ENCODE peak calls at places on chromosomes 5 and 9, in eight cellular contexts. T is HFFc6, N is upper lobe of right lung, R is HepG2, D is left ventricle myocardium inferior, I is fibroblast of the aortic adventitia, Q is AG04450, H is cardiac muscle cell. S is an unnamed sample.

GRCh38 chr5:62354028-62354874 is 48.2 kb downstream of the KIF2A start:
- DNase-seq in I (peak; percentile 84), Q (peak; percentile 11), R (peak; percentile 51), T (peak; percentile 62), H (peak; percentile 60), D (no peak), N (no peak), S (no peak)

GRCh38 chr5:14614490-14614889 is 32.9 kb downstream of the OTULINL start:
- DNase-seq in T (no peak), N (no peak), Q (no peak), D (no peak), I (no peak), H (no peak), R (no peak), S (peak; percentile 56)

GRCh38 chr5:173888473-173889135 is 455 bp downstream of the CPEB4 start:
- DNase-seq in R (no peak), T (peak; percentile 21), Q (no peak), N (peak; percentile 74), H (peak; percentile 18), I (peak; percentile 40), D (no peak), S (peak; percentile 56)

GRCh38 chr5:14675865-14676300 is 11.4 kb downstream of the OTULIN start:
- DNase-seq in Q (no peak), D (no peak), T (no peak), R (no peak), H (no peak), I (no peak), N (no peak), S (no peak)

GRCh38 chr9:120870206-120870605 is 6.8 kb downstream of the PHF19 start:
- DNase-seq in N (no peak), T (no peak), D (no peak), I (no peak), H (no peak), R (no peak), Q (no peak), S (no peak)

GRCh38 chr5:117201016-117201415 is 626.4 kb upstream of the SEMA6A start:
- DNase-seq in I (no peak), R (no peak), N (no peak), Q (no peak), D (no peak), T (no peak), H (no peak), S (no peak)

GRCh38 chr9:132440769-132441168 is 30.8 kb downstream of the CFAP77 start:
- DNase-seq in I (no peak), Q (no peak), N (no peak), R (no peak), H (no peak), D (no peak), T (no peak), S (no peak)

GRCh38 chr9:101737705-101738565 is 512 bp downstream of the GRIN3A start:
- DNase-seq in T (no peak), Q (no peak), I (no peak), N (peak; percentile 61), R (no peak), H (peak; percentile 39), D (peak; percentile 12), S (peak; percentile 30)

GRCh38 chr9:3528466-3528865 is 2.7 kb upstream of the RFX3 start:
- DNase-seq in D (no peak), T (no peak), H (no peak), N (no peak), Q (no peak), I (no peak), R (no peak), S (no peak)

DNA sequence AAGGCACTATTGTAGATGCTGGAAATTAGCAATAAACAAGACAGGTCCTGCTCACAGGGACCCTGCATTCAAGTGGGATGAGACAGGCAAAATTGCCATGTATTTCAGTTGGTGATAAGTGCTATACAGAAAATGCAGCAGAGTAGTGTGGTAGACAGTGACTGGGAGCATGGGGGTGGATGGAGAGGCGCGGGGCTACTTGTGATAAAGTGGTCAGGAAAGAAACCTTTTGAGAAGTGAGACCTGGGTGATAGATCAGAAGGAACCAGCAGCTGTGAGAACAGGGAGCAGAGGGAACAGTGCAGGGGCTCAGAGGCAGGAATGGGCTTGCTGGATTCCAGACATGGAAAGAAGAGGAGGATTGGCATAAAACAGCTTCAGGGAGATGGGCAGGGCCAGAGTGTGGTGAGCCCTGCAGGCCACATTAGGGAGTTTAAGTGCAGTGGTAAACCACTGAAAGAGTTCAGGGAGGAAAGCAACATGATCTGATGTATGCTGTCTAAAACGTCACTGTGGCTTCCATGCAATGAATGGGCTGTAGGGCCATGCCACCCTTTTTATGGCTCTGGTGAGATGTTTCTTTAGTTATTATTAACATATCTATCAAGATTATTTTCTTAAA is 7.3 kb downstream of the CRHBP start:
- DNase-seq in T (no peak), H (no peak), D (no peak), I (no peak), Q (no peak), R (no peak), N (no peak), S (no peak)
- TF ChIP-seq CTCF in T (no peak), H (no peak), D (no peak), I (no peak), Q (no peak), R (no peak), N (no peak), S (no peak)

DNA sequence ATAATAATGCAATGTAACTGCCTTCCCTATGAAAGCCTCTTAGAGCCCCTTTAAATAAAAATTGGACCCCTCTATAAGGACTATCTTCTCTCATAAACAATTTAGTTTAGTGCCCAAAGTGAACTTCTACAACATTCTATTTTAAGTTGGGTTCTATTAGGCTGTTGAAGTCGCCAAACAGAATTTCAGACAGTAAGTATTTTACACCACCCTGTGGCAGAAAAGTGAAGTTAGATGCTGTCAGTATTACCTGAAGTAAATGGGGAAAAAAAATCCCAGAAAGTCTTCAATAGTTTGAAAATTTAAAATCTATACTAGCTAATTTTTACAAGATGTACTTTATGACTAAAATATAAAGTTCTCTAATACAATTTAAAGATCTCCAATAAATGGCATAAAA is 29.5 kb downstream of the CAAP1 start:
- DNase-seq in H (no peak), R (peak; percentile 5), N (no peak), T (peak; percentile 19), Q (no peak), I (peak; percentile 48), D (no peak), S (no peak)
- TF ChIP-seq CTCF in H (peak; percentile 45), R (peak; percentile 19), N (no peak), T (peak; percentile 74), Q (peak; percentile 44), I (peak; percentile 52), D (peak; percentile 34), S (peak; percentile 16)

GRCh38 chr5:2207966-2208544 is 325.3 kb upstream of the IRX4 start:
- DNase-seq in Q (no peak), N (peak; percentile 68), D (no peak), I (no peak), H (peak; percentile 74), T (no peak), R (peak; percentile 18), S (no peak)
- TF ChIP-seq CTCF in Q (no peak), N (peak; percentile 33), D (peak; percentile 52), I (no peak), H (no peak), T (no peak), R (peak; percentile 71), S (peak; percentile 17)

DNA sequence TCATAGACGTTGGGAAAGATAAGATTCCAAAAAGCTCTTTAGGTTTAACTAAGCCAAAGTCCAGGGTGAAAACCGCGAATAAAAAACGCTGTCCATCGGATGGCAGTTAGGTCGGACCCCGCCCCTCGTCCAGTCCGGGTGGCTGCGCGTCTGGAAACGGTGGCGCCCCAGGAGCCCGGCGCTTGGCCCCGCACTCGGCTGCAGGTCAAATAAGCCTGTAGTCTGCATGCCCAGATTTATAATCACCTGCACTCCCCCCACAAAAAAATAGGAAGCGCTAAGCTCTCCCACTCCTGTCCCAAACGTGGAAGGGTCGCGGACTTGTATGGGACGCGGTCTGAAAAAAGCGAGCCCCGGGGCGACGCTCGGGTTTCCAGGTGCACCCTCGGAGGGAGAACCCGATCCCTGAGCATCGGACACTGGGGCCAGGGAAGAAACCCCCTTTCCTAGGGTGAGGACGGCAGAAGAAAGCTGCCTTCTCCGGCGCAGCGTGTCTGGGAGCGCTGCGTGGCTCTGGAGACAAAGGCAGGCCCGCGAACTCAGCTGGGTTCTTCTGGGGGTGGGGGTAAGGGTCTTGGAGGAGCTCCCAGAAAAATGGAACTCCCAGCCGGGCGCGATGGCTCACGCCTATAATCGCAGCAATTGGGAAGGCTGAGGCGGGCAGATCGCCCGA is 923 bp upstream of the ZBTB5 start:
- DNase-seq in H (peak; percentile 69), Q (peak; percentile 61), I (peak; percentile 39), T (peak; percentile 69), D (peak; percentile 63), N (peak; percentile 82), R (peak; percentile 25), S (peak; percentile 75)
- TF ChIP-seq CTCF in H (no peak), Q (no peak), I (no peak), T (no peak), D (no peak), N (no peak), R (no peak), S (no peak)

GRCh38 chr5:152309926-152310450 is 95.1 kb downstream of the NMUR2 start:
- DNase-seq in H (no peak), I (no peak), R (no peak), D (no peak), Q (no peak), T (no peak), N (no peak), S (no peak)

DNA sequence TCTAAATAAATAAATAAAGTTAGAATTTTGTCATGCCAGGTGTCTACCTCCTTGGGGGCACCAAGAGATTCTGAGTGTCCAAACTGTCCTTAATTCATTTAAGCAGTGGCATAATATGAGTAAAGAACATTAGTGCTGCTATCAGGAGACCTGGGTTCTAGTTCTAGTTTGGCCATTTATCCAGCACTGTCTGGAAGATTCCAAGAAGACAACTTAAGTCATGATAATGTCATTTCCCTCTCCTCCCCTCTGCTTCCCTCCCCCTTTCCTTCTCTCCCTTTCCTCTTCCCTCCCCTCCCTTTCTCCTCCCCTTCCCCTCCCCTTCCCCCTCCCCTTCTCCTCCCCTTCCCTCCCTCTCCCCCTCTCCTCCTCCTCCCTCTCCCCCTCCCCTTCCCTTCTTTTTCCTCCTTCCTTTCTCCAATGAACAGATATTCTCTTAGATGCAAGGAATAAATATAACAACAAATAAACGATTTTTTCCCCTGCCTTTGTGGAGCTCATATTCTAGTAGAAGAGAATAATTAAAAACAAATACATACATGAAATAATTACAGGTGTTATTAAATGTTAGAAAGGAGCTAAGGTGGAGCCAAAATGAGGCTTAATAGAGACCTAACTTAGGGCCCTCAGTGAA is 90.8 kb downstream of the NMUR2 start:
- DNase-seq in N (no peak), D (no peak), H (no peak), Q (no peak), R (no peak), T (no peak), I (no peak), S (no peak)
- TF ChIP-seq CTCF in N (no peak), D (no peak), H (no peak), Q (no peak), R (no peak), T (no peak), I (no peak), S (no peak)

GRCh38 chr9:27573699-27574265 is 501 bp upstream of the C9orf72 start:
- DNase-seq in N (peak; percentile 95), T (peak; percentile 99), R (peak; percentile 95), D (peak; percentile 92), Q (peak; percentile 94), I (peak; percentile 99), H (peak; percentile 97), S (peak; percentile 98)
- TF ChIP-seq CTCF in N (no peak), T (no peak), R (no peak), D (no peak), Q (no peak), I (no peak), H (no peak), S (no peak)

GRCh38 chr5:111063709-111064322 is 7.7 kb upstream of the TSLP start:
- DNase-seq in R (peak; percentile 31), N (no peak), H (no peak), Q (no peak), I (peak; percentile 37), D (no peak), T (no peak), S (no peak)
- TF ChIP-seq CTCF in R (peak; percentile 64), N (peak; percentile 34), H (peak; percentile 44), Q (peak; percentile 53), I (peak; percentile 55), D (peak; percentile 63), T (peak; percentile 74), S (peak; percentile 28)